ENCODE peak calls at places on chromosomes 16 and 17, in four cellular contexts. X, U, P and Z are unnamed samples.

GRCh38 chr17:77708049-77708448 is 250.5 kb upstream of the TNRC6C start:
- DNase-seq in U (no peak), P (no peak), X (no peak), Z (no peak)

GRCh38 chr17:6070280-6070894 is at the start of gene WSCD1:
- DNase-seq in X (no peak), U (no peak), P (no peak), Z (no peak)

GRCh38 chr17:73052923-73053322 is 39.6 kb downstream of the SLC39A11 start:
- DNase-seq in X (no peak), P (no peak), U (no peak), Z (no peak)

GRCh38 chr16:78816499-78817441 is 717.3 kb downstream of the WWOX start:
- DNase-seq in X (no peak), P (no peak), U (no peak), Z (no peak)

GRCh38 chr16:528111-529011 is 849 bp downstream of the CAPN15 start:
- DNase-seq in X (peak; percentile 45), P (peak; percentile 50), U (peak; percentile 78), Z (peak; percentile 71)

GRCh38 chr16:83125999-83126568 is 499.3 kb downstream of the CDH13 start:
- DNase-seq in P (no peak), U (peak; percentile 29), X (no peak), Z (no peak)

GRCh38 chr16:13507530-13507929 is 412.4 kb upstream of the ERCC4 start:
- DNase-seq in X (no peak), U (peak; percentile 25), P (no peak), Z (no peak)

GRCh38 chr16:3143598-3144330 is 8.9 kb downstream of the ZNF213 start:
- DNase-seq in U (no peak), P (no peak), X (no peak), Z (no peak)

GRCh38 chr17:58253082-58253481 is 14.7 kb downstream of the LPO start:
- DNase-seq in P (no peak), U (no peak), X (no peak), Z (no peak)

GRCh38 chr16:27739606-27740357 is 189.8 kb downstream of the KATNIP start:
- DNase-seq in P (no peak), X (no peak), U (no peak), Z (no peak)

GRCh38 chr16:88888778-88889387 is 22.4 kb upstream of the PABPN1L start:
- DNase-seq in U (no peak), X (no peak), P (no peak), Z (no peak)

GRCh38 chr16:8996891-8997290 is 33.2 kb upstream of the USP7 start:
- DNase-seq in P (no peak), U (no peak), X (no peak), Z (no peak)

GRCh38 chr16:88087517-88087877 is 136.3 kb downstream of the BANP start:
- DNase-seq in P (no peak), X (no peak), U (no peak), Z (no peak)

GRCh38 chr17:64278614-64279013 is 15.6 kb upstream of the TEX2 start:
- DNase-seq in P (peak; percentile 29), U (peak; percentile 96), X (no peak), Z (peak; percentile 27)

GRCh38 chr16:86994651-86995171 is 322.5 kb downstream of the C16orf95 start:
- DNase-seq in P (no peak), X (no peak), U (peak; percentile 69), Z (no peak)

GRCh38 chr17:16106161-16106891 is 106.7 kb downstream of the TTC19 start:
- DNase-seq in P (no peak), U (no peak), X (no peak), Z (no peak)

GRCh38 chr17:81039854-81040758 is 5.2 kb downstream of the BAIAP2 start:
- DNase-seq in P (no peak), X (no peak), U (peak; percentile 65), Z (no peak)

GRCh38 chr17:76642994-76643393 is 563 bp downstream of the ST6GALNAC1 start:
- DNase-seq in X (no peak), U (no peak), P (no peak), Z (no peak)

GRCh38 chr17:8125196-8125946 is 1.5 kb upstream of the HES7 start:
- DNase-seq in P (peak; percentile 97), X (peak; percentile 82), U (peak; percentile 62), Z (peak; percentile 77)

GRCh38 chr16:86549076-86549892 is 5.8 kb downstream of the MTHFSD start:
- DNase-seq in U (no peak), X (no peak), P (no peak), Z (no peak)

GRCh38 chr16:2756288-2757015 is 4.0 kb downstream of the SRRM2 start:
- DNase-seq in P (no peak), X (no peak), U (no peak), Z (no peak)

GRCh38 chr17:80184423-80184714 is 14.5 kb downstream of the CARD14 start:
- DNase-seq in U (no peak), P (no peak), X (no peak), Z (no peak)

GRCh38 chr17:1713878-1714487 is 3.8 kb upstream of the TLCD2 start:
- DNase-seq in X (peak; percentile 71), U (peak; percentile 40), P (no peak), Z (peak; percentile 68)

GRCh38 chr17:63932008-63932561 is at the start of gene CD79B:
- DNase-seq in U (no peak), X (no peak), P (no peak), Z (no peak)

GRCh38 chr17:59371426-59372099 is 40.1 kb downstream of the YPEL2 start:
- DNase-seq in P (no peak), X (no peak), U (no peak), Z (no peak)

GRCh38 chr16:83533193-83533592 is 274.6 kb upstream of the HSBP1 start:
- DNase-seq in X (peak; percentile 33), P (no peak), U (peak; percentile 91), Z (peak; percentile 6)

GRCh38 chr16:11145821-11146211 is 110.2 kb downstream of the SOCS1 start:
- DNase-seq in U (no peak), X (no peak), P (no peak), Z (no peak)

GRCh38 chr17:6327007-6327406 is 107.9 kb downstream of the AIPL1 start:
- DNase-seq in U (no peak), P (no peak), X (no peak), Z (no peak)

GRCh38 chr17:76569607-76570279 is 15.9 kb downstream of the ST6GALNAC2 start:
- DNase-seq in U (no peak), X (no peak), P (no peak), Z (peak; percentile 83)

GRCh38 chr17:62676952-62677596 is 49.6 kb downstream of the MRC2 start:
- DNase-seq in X (no peak), P (no peak), U (no peak), Z (no peak)

GRCh38 chr16:85789773-85790172 is 9.6 kb downstream of the EMC8 start:
- DNase-seq in X (no peak), U (no peak), P (no peak), Z (no peak)

GRCh38 chr17:9223531-9223930 is 202.2 kb downstream of the NTN1 start:
- DNase-seq in P (no peak), U (no peak), X (no peak), Z (no peak)

GRCh38 chr17:17739388-17740066 is 58.3 kb downstream of the RAI1 start:
- DNase-seq in U (peak; percentile 42), P (no peak), X (no peak), Z (peak; percentile 48)

GRCh38 chr17:43309505-43310329 is 75.9 kb upstream of the RNU2-1 start:
- DNase-seq in P (no peak), U (peak; percentile 10), X (no peak), Z (no peak)

GRCh38 chr16:53220585-53220984 is 165.8 kb downstream of the CHD9 start:
- DNase-seq in X (no peak), U (no peak), P (no peak), Z (no peak)

GRCh38 chr16:17076121-17076757 is 394.5 kb downstream of the XYLT1 start:
- DNase-seq in U (no peak), X (peak; percentile 88), P (no peak), Z (no peak)

GRCh38 chr17:59370580-59371299 is 39.3 kb downstream of the YPEL2 start:
- DNase-seq in X (no peak), P (no peak), U (no peak), Z (no peak)